ENCODE peak calls at places on chromosomes 6 and 20, in six cellular contexts. J is endodermal cell, A is iPS DF 19.7, D is GM20000, B is globus pallidus, U is lung microvascular endothelial cell. P is an unnamed sample.

GRCh38 chr20:11316244-11316643 is 601.4 kb upstream of the BTBD3 start:
- DNase-seq in J (no peak), A (no peak), D (no peak), B (no peak), U (no peak), P (no peak)

GRCh38 chr6:56370591-56371198 is 123.3 kb upstream of the COL21A1 start:
- DNase-seq in J (no peak), A (no peak), D (peak; percentile 15), B (peak; percentile 69), U (peak; percentile 98), P (no peak)

GRCh38 chr6:246349-246748 is 45.9 kb upstream of the DUSP22 start:
- DNase-seq in J (no peak), A (no peak), D (no peak), B (no peak), U (peak; percentile 50), P (no peak)

GRCh38 chr20:59781236-59781635 is 152.2 kb downstream of the SYCP2 start:
- DNase-seq in J (no peak), A (no peak), D (no peak), B (no peak), U (no peak), P (no peak)

GRCh38 chr20:64161595-64162238 is 2.5 kb upstream of the MYT1 start:
- DNase-seq in J (peak; percentile 94), A (peak; percentile 60), D (peak; percentile 74), B (no peak), U (peak; percentile 63), P (peak; percentile 85)

GRCh38 chr6:70289299-70289698 is 13.6 kb downstream of the COL9A1 start:
- DNase-seq in J (no peak), A (no peak), D (no peak), B (peak; percentile 29), U (no peak), P (no peak)

GRCh38 chr6:158150701-158151100 is 17.4 kb downstream of the SERAC1 start:
- DNase-seq in J (no peak), A (no peak), D (no peak), B (no peak), U (peak; percentile 39), P (no peak)

GRCh38 chr20:1566701-1567100 is 9.2 kb upstream of the SIRPD start:
- DNase-seq in J (no peak), A (no peak), D (peak; percentile 0), B (no peak), U (no peak), P (no peak)

GRCh38 chr6:108942556-108943492 is 94.6 kb downstream of the ARMC2 start:
- DNase-seq in J (no peak), A (no peak), D (no peak), B (no peak), U (peak; percentile 14), P (no peak)

GRCh38 chr20:43669332-43669731 is 2.4 kb downstream of the MYBL2 start:
- DNase-seq in J (no peak), A (no peak), D (no peak), B (no peak), U (peak; percentile 42), P (no peak)

GRCh38 chr6:132598473-132598872 is 8.9 kb upstream of the TAAR5 start:
- DNase-seq in J (peak; percentile 67), A (peak; percentile 33), D (peak; percentile 17), B (no peak), U (no peak), P (no peak)

GRCh38 chr6:49632712-49633111 is 3.9 kb downstream of the RHAG start:
- DNase-seq in J (no peak), A (no peak), D (no peak), B (no peak), U (no peak), P (no peak)

GRCh38 chr20:58048096-58048702 is 180.3 kb downstream of the ANKRD60 start:
- DNase-seq in J (peak; percentile 86), A (peak; percentile 30), D (no peak), B (no peak), U (peak; percentile 55), P (no peak)

GRCh38 chr6:55998586-55998985 is 123.2 kb upstream of the BMP5 start:
- DNase-seq in J (no peak), A (no peak), D (no peak), B (no peak), U (no peak), P (no peak)

GRCh38 chr6:33192105-33192646 is at the start of gene COL11A2:
- DNase-seq in J (peak; percentile 71), A (no peak), D (peak; percentile 54), B (no peak), U (no peak), P (no peak)

GRCh38 chr6:51644426-51644825 is 443.0 kb downstream of the PKHD1 start:
- DNase-seq in J (no peak), A (no peak), D (no peak), B (no peak), U (no peak), P (no peak)

GRCh38 chr6:122825180-122825579 is 36.1 kb downstream of the SMPDL3A start:
- DNase-seq in J (no peak), A (no peak), D (no peak), B (no peak), U (no peak), P (no peak)

GRCh38 chr6:84738996-84739865 is 25.2 kb downstream of the TBX18 start:
- DNase-seq in J (no peak), A (no peak), D (no peak), B (no peak), U (peak; percentile 14), P (no peak)

GRCh38 chr6:148915889-148916288 is 169.1 kb downstream of the UST start:
- DNase-seq in J (no peak), A (no peak), D (no peak), B (no peak), U (no peak), P (no peak)

GRCh38 chr6:166052837-166053236 is 114.8 kb downstream of the TBXT start:
- DNase-seq in J (no peak), A (no peak), D (no peak), B (no peak), U (no peak), P (no peak)

GRCh38 chr6:36929607-36930006 is 24.9 kb upstream of the PI16 start:
- DNase-seq in J (no peak), A (no peak), D (no peak), B (no peak), U (peak; percentile 42), P (no peak)

GRCh38 chr6:134347141-134347540 is 29.2 kb upstream of the SGK1 start:
- DNase-seq in J (no peak), A (no peak), D (no peak), B (no peak), U (no peak), P (no peak)

GRCh38 chr20:48623906-48624265 is 203.9 kb downstream of the PREX1 start:
- DNase-seq in J (no peak), A (no peak), D (no peak), B (no peak), U (no peak), P (no peak)

GRCh38 chr6:169691260-169691659 is 10.6 kb downstream of the WDR27 start:
- DNase-seq in J (no peak), A (no peak), D (no peak), B (no peak), U (no peak), P (no peak)

GRCh38 chr6:142566628-142567396 is 265.0 kb downstream of the ADGRG6 start:
- DNase-seq in J (peak; percentile 93), A (peak; percentile 64), D (peak; percentile 59), B (peak; percentile 15), U (peak; percentile 57), P (peak; percentile 39)

GRCh38 chr20:50294164-50295088 is 103.8 kb downstream of the CEBPB start:
- DNase-seq in J (peak; percentile 72), A (no peak), D (no peak), B (no peak), U (no peak), P (no peak)

P was measured in H1.